ENCODE peak calls at places on chromosomes 7 and 10, in seven cellular contexts. B is IMR-90; Q is mammary epithelial cell; V is CD4-positive, CD25-positive, alpha-beta regulatory T cell; M is GM03348; G is frontal cortex; D is left ventricle myocardium inferior. F is an unnamed sample.

GRCh38 chr7:5598261-5598761 is 174.7 kb upstream of the TNRC18 start:
- DNase-seq in B (no peak), Q (no peak), V (no peak), M (peak; percentile 11), G (no peak), D (no peak), F (no peak)

GRCh38 chr7:51019231-51019844 is 236.6 kb upstream of the GRB10 start:
- DNase-seq in B (peak; percentile 51), Q (peak; percentile 98), V (no peak), M (peak; percentile 25), G (no peak), D (no peak), F (no peak)

GRCh38 chr7:44415510-44415909 is 74.9 kb downstream of the NUDCD3 start:
- DNase-seq in B (peak; percentile 20), Q (no peak), V (no peak), M (no peak), G (no peak), D (no peak), F (no peak)

GRCh38 chr10:7625836-7626235 is 40.9 kb downstream of the ITIH5 start:
- DNase-seq in B (no peak), Q (no peak), V (no peak), M (no peak), G (no peak), D (no peak), F (peak; percentile 38)

GRCh38 chr7:139358541-139359365 is 941 bp upstream of the LUC7L2 start:
- DNase-seq in B (peak; percentile 33), Q (peak; percentile 17), V (peak; percentile 61), M (peak; percentile 52), G (no peak), D (no peak), F (peak; percentile 35)

GRCh38 chr7:130781346-130781745 is 47.3 kb upstream of the KLF14 start:
- DNase-seq in B (no peak), Q (no peak), V (no peak), M (no peak), G (no peak), D (no peak), F (no peak)

GRCh38 chr7:1842321-1843221 is 172.5 kb downstream of the ELFN1 start:
- DNase-seq in B (peak; percentile 7), Q (no peak), V (no peak), M (no peak), G (no peak), D (peak; percentile 10), F (peak; percentile 4)

GRCh38 chr10:90138844-90139243 is 437.5 kb downstream of the KIF20B start:
- DNase-seq in B (no peak), Q (no peak), V (no peak), M (no peak), G (no peak), D (no peak), F (no peak)

GRCh38 chr10:127506094-127506493 is 43.0 kb upstream of the NPS start:
- DNase-seq in B (no peak), Q (no peak), V (no peak), M (no peak), G (no peak), D (no peak), F (no peak)

GRCh38 chr10:79139124-79139835 is 70.5 kb downstream of the ZMIZ1 start:
- DNase-seq in B (peak; percentile 97), Q (no peak), V (no peak), M (no peak), G (no peak), D (peak; percentile 78), F (peak; percentile 45)

GRCh38 chr7:123622660-123623386 is 21.2 kb downstream of the ASB15 start:
- DNase-seq in B (no peak), Q (no peak), V (no peak), M (no peak), G (no peak), D (no peak), F (peak; percentile 8)

GRCh38 chr7:73892003-73892975 is 31.3 kb downstream of the TMEM270 start:
- DNase-seq in B (peak; percentile 79), Q (no peak), V (no peak), M (no peak), G (no peak), D (peak; percentile 62), F (peak; percentile 39)

GRCh38 chr10:51074238-51075028 is at the start of gene PRKG1:
- DNase-seq in B (peak; percentile 85), Q (peak; percentile 52), V (no peak), M (peak; percentile 90), G (peak; percentile 43), D (peak; percentile 80), F (peak; percentile 71)

GRCh38 chr10:6669269-6669859 is 89.3 kb upstream of the PRKCQ start:
- DNase-seq in B (peak; percentile 73), Q (peak; percentile 30), V (peak; percentile 70), M (peak; percentile 56), G (peak; percentile 24), D (no peak), F (no peak)

GRCh38 chr10:33661580-33662269 is 327.3 kb upstream of the NRP1 start:
- DNase-seq in B (no peak), Q (peak; percentile 66), V (no peak), M (peak; percentile 90), G (no peak), D (peak; percentile 72), F (peak; percentile 29)

GRCh38 chr10:88582806-88583583 is at the start of gene RNLS:
- DNase-seq in B (peak; percentile 15), Q (peak; percentile 33), V (peak; percentile 83), M (peak; percentile 88), G (peak; percentile 64), D (peak; percentile 76), F (peak; percentile 78)

GRCh38 chr10:96714031-96714590 is 6.2 kb downstream of the PIK3AP1 start:
- DNase-seq in B (peak; percentile 60), Q (peak; percentile 11), V (no peak), M (no peak), G (no peak), D (no peak), F (no peak)

GRCh38 chr7:33722383-33723096 is 182.8 kb upstream of the BMPER start:
- DNase-seq in B (peak; percentile 80), Q (peak; percentile 95), V (no peak), M (no peak), G (no peak), D (no peak), F (no peak)

GRCh38 chr7:135795846-135796570 is 47.4 kb upstream of the FAM180A start:
- DNase-seq in B (no peak), Q (peak; percentile 39), V (no peak), M (peak; percentile 46), G (no peak), D (no peak), F (no peak)

GRCh38 chr10:121702351-121703320 is 104.4 kb upstream of the FGFR2 start:
- DNase-seq in B (peak; percentile 29), Q (peak; percentile 80), V (no peak), M (peak; percentile 66), G (no peak), D (no peak), F (no peak)